ENCODE peak calls at places on chromosomes 2 and 18, in ten cellular contexts. Y is GM23338, A is fibroblast of the aortic adventitia, I is breast epithelium, L is HCT116, X is colonic mucosa, D is adrenal gland, J is heart left ventricle, R is right lobe of liver, F is PC-3. U is an unnamed sample.

GRCh38 chr2:18440141-18440605 is 120.3 kb downstream of the RDH14 start:
- DNase-seq in R (no peak), D (peak), X (no peak), I (no peak), J (no peak), L (no peak), Y (no peak), A (peak), F (no peak), U (no peak)

GRCh38 chr2:149219853-149220252 is 110.5 kb upstream of the LYPD6 start:
- DNase-seq in Y (no peak), L (no peak), R (no peak), D (no peak), X (no peak), F (no peak), I (no peak), J (no peak), A (no peak), U (peak)

GRCh38 chr2:241673189-241673663 is 13.4 kb downstream of the DTYMK start:
- DNase-seq in D (no peak), I (no peak), A (no peak), L (no peak), R (no peak), J (no peak), F (no peak), X (no peak), Y (no peak), U (no peak)

GRCh38 chr2:41170589-41170988 is 718.7 kb upstream of the SLC8A1 start:
- DNase-seq in I (no peak), J (no peak), R (no peak), X (no peak), A (no peak), Y (no peak), L (no peak), D (no peak), F (no peak), U (no peak)

GRCh38 chr2:183179156-183179555 is 54.9 kb downstream of the NUP35 start:
- DNase-seq in Y (no peak), J (no peak), R (no peak), X (no peak), L (no peak), A (no peak), I (no peak), F (no peak), D (no peak), U (no peak)

GRCh38 chr2:181972431-181973190 is 13.0 kb upstream of the PPP1R1C start:
- DNase-seq in F (no peak), A (no peak), R (no peak), J (no peak), I (no peak), L (no peak), Y (no peak), X (no peak), D (no peak), U (no peak)

GRCh38 chr2:156083707-156084494 is 248.6 kb downstream of the NR4A2 start:
- DNase-seq in R (no peak), Y (no peak), L (peak), F (peak), A (peak), J (peak), X (peak), D (no peak), I (no peak), U (no peak)

GRCh38 chr2:113910110-113910717 is 20.3 kb downstream of the ACTR3 start:
- DNase-seq in F (peak), J (no peak), I (no peak), A (no peak), R (no peak), Y (no peak), X (no peak), L (peak), D (peak), U (no peak)

GRCh38 chr2:69026026-69026425 is 13.0 kb downstream of the ANTXR1 start:
- DNase-seq in L (peak), J (no peak), D (peak), X (peak), Y (peak), F (peak), R (peak), A (peak), I (no peak), U (no peak)

GRCh38 chr2:79235135-79235534 is 75.6 kb upstream of the REG3A start:
- DNase-seq in A (no peak), J (no peak), R (no peak), X (no peak), Y (peak), D (no peak), F (no peak), I (no peak), L (no peak), U (no peak)

GRCh38 chr18:80103231-80103630 is 5.8 kb upstream of the ADNP2 start:
- DNase-seq in A (peak), X (no peak), F (no peak), D (no peak), J (no peak), R (no peak), Y (no peak), I (no peak), L (no peak), U (no peak)

GRCh38 chr2:181953773-181954537 is 31.7 kb upstream of the PPP1R1C start:
- DNase-seq in X (peak), D (peak), J (peak), L (peak), I (peak), R (peak), F (peak), A (peak), Y (peak), U (no peak)

GRCh38 chr2:147345246-147345645 is 499.6 kb upstream of the ACVR2A start:
- DNase-seq in Y (no peak), J (no peak), L (no peak), D (no peak), A (peak), R (no peak), F (peak), I (no peak), X (peak), U (no peak)

GRCh38 chr2:88003074-88003755 is 13.1 kb downstream of the RNU2-63P start:
- DNase-seq in D (no peak), X (no peak), L (no peak), R (no peak), Y (peak), J (no peak), A (no peak), I (no peak), F (no peak), U (no peak)

GRCh38 chr18:32373995-32374394 is 96.7 kb downstream of the GAREM1 start:
- DNase-seq in R (no peak), L (peak), Y (no peak), D (peak), J (no peak), A (peak), I (no peak), F (peak), X (peak), U (no peak)

GRCh38 chr18:10946058-10946457 is 203.3 kb downstream of the PIEZO2 start:
- DNase-seq in D (no peak), J (no peak), R (no peak), I (no peak), F (no peak), L (no peak), Y (no peak), X (no peak), A (no peak), U (no peak)

GRCh38 chr18:78727057-78727739 is 252.4 kb upstream of the SALL3 start:
- DNase-seq in J (no peak), A (no peak), D (no peak), I (no peak), F (no peak), L (no peak), Y (no peak), R (peak), X (no peak), U (no peak)
- H3K4me3 ChIP-seq in J (no peak), A (no peak), D (no peak), I (no peak), F (no peak), L (no peak), Y (no peak), R (no peak), X (no peak), U (no peak)

DNA sequence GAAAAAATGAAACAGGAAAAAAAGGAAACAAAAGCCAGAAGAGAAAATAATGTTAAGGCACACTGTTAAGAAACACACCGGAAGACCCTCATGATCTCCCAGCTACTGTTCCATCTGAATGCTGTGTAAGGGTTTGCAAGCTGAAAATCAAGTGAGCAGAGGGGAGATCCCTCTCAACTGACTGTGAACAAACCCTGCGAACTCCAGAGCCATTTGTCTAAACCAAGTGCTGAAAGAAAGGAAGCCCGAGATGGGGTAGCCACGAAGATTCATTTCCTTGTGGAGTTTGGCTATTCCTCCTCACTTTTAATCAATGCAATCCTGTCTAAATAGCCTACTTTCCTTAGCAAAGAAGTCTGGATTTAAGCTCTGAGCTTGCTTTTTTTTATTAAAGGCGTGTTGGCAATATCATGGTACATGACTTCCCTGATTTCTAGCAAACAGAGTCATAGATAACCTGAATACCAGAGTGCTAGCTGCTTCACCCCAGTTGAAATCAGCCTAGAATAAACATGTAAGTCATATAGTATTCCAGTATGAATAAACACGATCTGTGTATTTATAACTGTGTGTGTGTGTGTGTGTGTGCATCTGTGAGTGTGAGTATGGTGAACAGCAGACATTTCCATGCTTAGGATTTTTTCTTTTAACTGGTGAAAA is 365.2 kb downstream of the ZNF521 start:
- DNase-seq in X (no peak), D (no peak), L (no peak), J (no peak), F (no peak), A (peak), Y (peak), R (no peak), I (no peak), U (no peak)
- H3K4me3 ChIP-seq in X (no peak), D (no peak), L (no peak), J (peak), F (no peak), A (no peak), Y (no peak), R (no peak), I (peak), U (no peak)

GRCh38 chr2:24438106-24438505 is 52.9 kb upstream of the NCOA1 start:
- DNase-seq in I (no peak), F (no peak), D (no peak), R (no peak), A (peak), X (no peak), J (no peak), L (no peak), Y (no peak), U (no peak)

GRCh38 chr2:24435391-24436316 is 55.4 kb upstream of the NCOA1 start:
- DNase-seq in R (no peak), L (no peak), I (peak), F (no peak), Y (no peak), J (no peak), X (peak), A (peak), D (peak), U (no peak)

GRCh38 chr2:24432121-24432520 is 58.9 kb upstream of the NCOA1 start:
- DNase-seq in A (peak), D (peak), F (no peak), Y (no peak), L (no peak), R (no peak), X (no peak), J (no peak), I (no peak), U (no peak)

GRCh38 chr2:24439280-24439970 is 51.6 kb upstream of the NCOA1 start:
- DNase-seq in Y (no peak), D (no peak), R (no peak), L (no peak), X (no peak), J (no peak), I (no peak), A (no peak), F (no peak), U (no peak)

DNA sequence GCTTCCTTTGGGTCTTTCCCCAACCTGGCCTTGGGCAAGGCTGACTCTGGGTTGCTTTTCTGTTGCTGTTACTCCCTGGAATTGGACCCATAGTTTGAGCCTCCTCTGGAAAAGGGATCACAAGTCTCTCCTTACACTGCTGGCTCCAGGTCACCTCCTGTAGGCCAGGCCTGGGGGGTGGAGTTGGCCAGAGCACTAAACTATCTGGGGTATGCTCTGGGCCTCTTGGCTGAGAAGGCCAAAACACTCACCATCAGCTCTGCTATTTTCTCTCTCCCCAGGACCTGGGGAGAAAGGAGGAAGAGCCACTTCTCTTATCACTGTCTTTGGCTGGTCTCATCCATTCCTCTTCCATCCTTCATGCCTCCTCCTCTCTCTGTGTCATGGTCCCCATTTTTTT is 56.5 kb upstream of the NCOA1 start:
- DNase-seq in R (no peak), J (no peak), X (no peak), I (no peak), D (no peak), L (no peak), Y (no peak), F (no peak), A (peak), U (no peak)
- H3K4me3 ChIP-seq in R (no peak), J (no peak), X (no peak), I (no peak), D (no peak), L (no peak), Y (no peak), F (no peak), A (no peak), U (no peak)

DNA sequence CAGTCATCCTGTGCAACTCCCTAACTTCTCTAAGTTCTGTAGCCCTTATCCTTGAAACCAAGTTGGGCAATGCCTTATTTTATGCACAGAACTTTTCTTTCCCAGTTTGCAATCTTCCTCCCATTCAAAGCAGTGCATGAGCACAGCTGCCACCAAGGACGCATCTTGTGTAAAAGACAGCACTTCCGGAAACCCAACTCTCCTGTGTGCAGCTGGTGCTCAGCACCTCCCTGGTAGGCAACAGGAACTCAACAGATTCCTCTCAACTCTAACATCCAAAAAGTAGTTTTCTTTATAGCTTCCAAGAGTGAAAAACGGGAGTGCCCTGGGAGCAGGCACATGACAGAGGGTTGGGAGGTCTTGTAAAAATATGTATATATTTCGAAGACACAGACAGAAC is 2.2 kb downstream of the TMEM18 start:
- DNase-seq in D (no peak), R (no peak), X (no peak), J (no peak), A (no peak), L (no peak), Y (no peak), F (no peak), I (no peak), U (no peak)
- H3K4me3 ChIP-seq in D (no peak), R (no peak), X (no peak), J (no peak), A (no peak), L (no peak), Y (no peak), F (peak), I (no peak), U (no peak)

GRCh38 chr2:43424262-43425207 is 171.3 kb downstream of the THADA start:
- DNase-seq in I (no peak), X (no peak), A (peak), R (no peak), F (peak), Y (no peak), J (no peak), D (no peak), L (no peak), U (no peak)
- H3K4me3 ChIP-seq in I (no peak), X (no peak), A (no peak), R (no peak), F (no peak), Y (no peak), J (no peak), D (no peak), L (no peak), U (no peak)

DNA sequence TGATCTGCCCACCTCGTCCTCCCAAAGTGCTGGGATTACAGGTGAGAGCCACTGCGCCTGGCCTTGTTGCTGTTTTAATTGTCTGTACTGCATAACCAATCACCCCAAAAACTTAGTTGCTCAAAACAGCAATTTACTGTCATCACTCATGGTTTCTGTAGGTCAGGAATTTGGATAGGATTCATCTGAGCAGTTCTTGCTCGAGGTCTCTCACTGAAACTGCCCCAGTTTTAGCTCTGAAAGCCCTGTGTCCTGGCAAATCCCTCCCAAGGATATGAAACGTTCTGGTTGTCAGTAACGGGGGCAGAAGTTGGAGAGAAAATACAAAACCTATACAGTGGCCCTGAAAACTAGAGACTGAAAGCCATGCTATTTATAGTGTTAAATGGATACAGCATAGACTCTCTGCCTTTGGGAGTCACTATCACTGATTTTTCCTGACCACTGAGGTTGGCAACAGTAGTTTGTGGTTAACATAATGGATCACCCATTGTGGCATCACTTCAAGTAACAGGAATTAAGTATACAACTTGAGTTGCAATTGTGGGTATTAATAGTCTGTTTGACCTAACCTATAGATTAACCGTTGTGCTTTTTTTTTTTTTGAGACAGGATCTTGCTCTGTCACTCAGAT is 27.2 kb upstream of the ERICH2 start:
- DNase-seq in X (no peak), Y (no peak), D (no peak), A (peak), R (no peak), L (no peak), I (no peak), J (no peak), F (no peak), U (no peak)
- H3K4me3 ChIP-seq in X (no peak), Y (no peak), D (no peak), A (no peak), R (no peak), L (no peak), I (no peak), J (no peak), F (no peak), U (no peak)

DNA sequence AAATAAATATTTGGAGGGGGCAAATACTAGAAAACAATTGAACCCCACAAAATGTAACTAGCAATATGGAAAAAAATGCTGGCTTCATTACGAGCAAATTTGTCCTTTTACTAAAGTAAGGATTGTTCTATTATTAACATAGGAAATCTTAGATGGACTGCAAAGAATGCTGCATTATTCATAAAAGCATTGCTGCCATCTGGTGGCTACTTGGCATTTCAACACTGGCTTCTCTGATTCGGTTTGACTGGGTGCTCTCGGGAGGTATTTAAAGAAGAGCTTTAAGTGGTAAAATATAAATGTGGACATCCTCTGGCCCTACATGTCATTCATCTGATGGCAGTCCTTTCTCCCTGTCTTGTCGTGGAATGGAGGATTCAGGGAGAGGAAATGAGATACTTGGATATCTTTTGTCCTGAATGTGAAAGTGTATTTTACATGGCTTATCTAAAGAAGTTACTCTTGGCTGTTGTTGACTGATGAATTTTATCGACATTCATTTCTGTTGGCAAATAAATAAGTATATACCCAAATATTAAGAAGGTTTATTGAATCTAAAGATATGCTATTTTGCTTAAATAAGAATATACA is 130.2 kb downstream of the ARHGAP15 start:
- DNase-seq in D (peak), I (no peak), J (no peak), R (peak), L (peak), A (peak), F (peak), Y (peak), X (peak), U (peak)
- H3K4me3 ChIP-seq in D (no peak), I (peak), J (peak), R (no peak), L (no peak), A (no peak), F (no peak), Y (no peak), X (no peak), U (no peak)

GRCh38 chr2:44932564-44933392 is 8.7 kb upstream of the SIX3 start:
- DNase-seq in X (no peak), F (no peak), Y (peak), I (no peak), J (no peak), A (no peak), L (no peak), R (no peak), D (no peak), U (peak)
- H3K4me3 ChIP-seq in X (no peak), F (no peak), Y (peak), I (peak), J (no peak), A (no peak), L (no peak), R (no peak), D (no peak), U (no peak)

U was measured in Caco-2.